ENCODE peak calls at places on chromosomes 2 and 18, in ten cellular contexts. P is thoracic aorta; V is GM23338; A is brain microvascular endothelial cell; W is endodermal cell; K is mammary epithelial cell; Q is IMR-90; X is HCT116; S is CD8-positive, alpha-beta T cell; I is gastrocnemius medialis. D is an unnamed sample.
A peak's percentile ranks its signal among the peaks of the same experiment; 100 is the strongest.

GRCh38 chr2:43269706-43270105 is 43.3 kb upstream of the ZFP36L2 start:
- DNase-seq in S (no peak), Q (peak; percentile 81), P (peak; percentile 61), W (no peak), A (peak; percentile 85), K (no peak), X (no peak), V (no peak), I (peak; percentile 91), D (no peak)

GRCh38 chr2:179082697-179083096 is 32.8 kb upstream of the CCDC141 start:
- DNase-seq in X (no peak), S (no peak), I (no peak), Q (no peak), W (no peak), K (no peak), P (no peak), A (no peak), V (no peak), D (no peak)

GRCh38 chr2:12502759-12503158 is 214.0 kb upstream of the TRIB2 start:
- DNase-seq in P (no peak), X (no peak), Q (peak; percentile 71), A (no peak), K (no peak), S (no peak), V (no peak), W (no peak), I (no peak), D (no peak)

GRCh38 chr18:75375341-75375740 is 52.2 kb downstream of the SMIM21 start:
- DNase-seq in S (no peak), X (no peak), I (no peak), W (no peak), K (no peak), P (no peak), V (no peak), Q (no peak), A (no peak), D (no peak)

GRCh38 chr2:95314964-95315611 is 17.9 kb downstream of the KCNIP3 start:
- DNase-seq in S (no peak), K (peak; percentile 62), I (no peak), A (peak; percentile 13), W (peak; percentile 88), X (peak; percentile 32), P (no peak), Q (peak; percentile 7), V (peak; percentile 81), D (no peak)

GRCh38 chr18:59697236-59697932 is at the start of gene CCBE1:
- DNase-seq in W (peak; percentile 97), X (peak; percentile 29), A (peak; percentile 55), K (peak; percentile 78), I (peak; percentile 18), Q (peak; percentile 71), P (no peak), V (peak; percentile 86), S (no peak), D (no peak)

GRCh38 chr2:68565858-68566257 is 77.5 kb upstream of the PROKR1 start:
- DNase-seq in V (no peak), S (no peak), W (no peak), X (no peak), P (no peak), K (peak; percentile 79), A (peak; percentile 27), Q (peak; percentile 73), I (no peak), D (peak; percentile 25)

GRCh38 chr18:48762836-48763713 is 187.7 kb downstream of the SMAD7 start:
- DNase-seq in W (no peak), A (no peak), K (no peak), X (no peak), V (no peak), S (no peak), Q (no peak), I (peak; percentile 97), P (no peak), D (no peak)

GRCh38 chr2:240925191-240925575 is 19.0 kb downstream of the CROCC2 start:
- DNase-seq in X (no peak), S (no peak), I (peak; percentile 4), P (no peak), K (no peak), V (no peak), A (no peak), Q (no peak), W (no peak), D (no peak)

GRCh38 chr2:71995067-71995665 is 152.5 kb downstream of the CYP26B1 start:
- DNase-seq in X (peak; percentile 27), W (no peak), A (peak; percentile 7), V (peak; percentile 55), P (no peak), S (no peak), K (peak; percentile 8), Q (peak; percentile 5), I (no peak), D (no peak)

DNA sequence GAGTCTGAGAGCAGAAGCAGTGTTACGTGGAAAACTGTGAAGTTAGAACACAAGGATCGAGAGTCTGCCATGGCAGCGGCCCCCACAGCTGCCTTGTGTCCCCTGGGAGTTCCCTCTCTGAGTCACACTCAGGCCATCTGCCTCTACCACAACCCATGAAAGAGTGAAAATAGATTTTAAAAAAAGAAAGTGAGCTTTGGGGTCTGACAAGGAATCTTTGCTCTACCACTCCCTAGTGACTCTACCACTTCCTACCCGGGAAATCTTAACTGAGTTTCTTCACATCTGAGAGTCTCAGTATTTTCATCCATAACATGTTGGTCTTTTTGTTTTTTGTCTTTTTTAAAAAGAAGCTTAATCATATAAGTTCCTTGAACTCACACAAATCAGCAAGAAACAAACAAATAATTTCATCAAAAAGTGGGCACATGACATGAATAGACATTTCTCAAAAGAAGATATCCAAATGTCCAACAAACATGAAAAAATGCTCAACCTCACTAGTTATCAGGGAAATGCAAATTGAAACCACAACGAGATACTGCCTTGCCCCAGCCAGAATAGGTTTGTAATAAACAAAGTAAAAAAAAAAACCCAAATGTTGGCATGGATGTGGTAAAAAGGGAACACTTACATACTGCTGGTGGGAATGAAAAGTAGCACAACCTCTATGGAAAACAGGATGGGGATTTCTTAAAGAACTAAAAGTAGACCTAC is 2.4 kb upstream of the MSGN1 start:
- DNase-seq in S (no peak), W (peak; percentile 10), Q (no peak), X (no peak), K (peak; percentile 42), I (peak; percentile 42), A (peak; percentile 77), P (no peak), V (no peak), D (no peak)
- H3K4me3 ChIP-seq in S (no peak overlapping the region), W (no peak overlapping the region), Q (no peak overlapping the region), X (no peak overlapping the region), K (no peak overlapping the region), I (no peak overlapping the region), A (no peak overlapping the region), P (peak overlapping the region; percentile 23), V (no peak overlapping the region), D (no peak overlapping the region)

GRCh38 chr2:99403524-99403923 is 66.3 kb downstream of the EIF5B start:
- DNase-seq in Q (no peak), I (no peak), K (no peak), V (peak; percentile 80), A (no peak), S (no peak), P (no peak), W (peak; percentile 80), X (no peak), D (no peak)
- TF ChIP-seq CTCF in Q (no peak), I (no peak), K (no peak), V (peak; percentile 48), A (no peak), S (no peak), P (no peak), W (peak; percentile 73), X (no peak), D (peak; percentile 30)

DNA sequence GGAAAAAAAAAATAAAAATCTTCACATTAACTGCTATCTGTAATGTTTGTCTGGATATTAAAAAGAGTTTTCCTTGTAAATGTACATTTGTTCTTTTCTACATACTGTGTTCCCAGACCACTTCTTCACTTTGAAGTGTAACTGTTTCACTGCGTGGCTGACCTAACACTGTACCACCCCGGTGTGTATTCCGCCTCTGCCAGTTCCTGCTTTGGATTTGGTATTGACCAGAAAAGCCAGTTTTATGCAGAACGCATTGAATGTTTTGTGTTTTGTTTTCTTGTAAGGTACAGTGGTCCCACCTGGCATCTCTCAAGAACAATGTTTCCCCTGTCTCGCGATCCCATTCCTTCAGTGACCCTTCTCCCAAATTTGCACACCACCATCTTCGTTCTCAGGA is 128.2 kb upstream of the IL1R2 start:
- DNase-seq in X (no peak), I (no peak), K (no peak), P (no peak), V (no peak), S (no peak), Q (no peak), A (no peak), W (no peak), D (no peak)
- H3K36me3 ChIP-seq in X (peaks cover 14% of the 10 kb centered on the region), I (peaks cover 82% of the 10 kb centered on the region), K (peaks cover 61% of the 10 kb centered on the region), P (peaks cover 54% of the 10 kb centered on the region), V (peaks cover 47% of the 10 kb centered on the region), S (peaks cover 67% of the 10 kb centered on the region), Q (peaks cover 52% of the 10 kb centered on the region), A (peaks cover 73% of the 10 kb centered on the region), W (peaks cover 87% of the 10 kb centered on the region), D (peaks cover 5% of the 10 kb centered on the region)

GRCh38 chr2:112690853-112691390 is 29.9 kb upstream of the NT5DC4 start:
- DNase-seq in A (peak; percentile 50), V (peak; percentile 70), K (peak; percentile 76), S (peak; percentile 35), W (peak; percentile 84), Q (peak; percentile 59), X (peak; percentile 56), P (no peak), I (peak; percentile 56), D (no peak)
- H3K4me3 ChIP-seq in A (no peak overlapping the region), V (no peak overlapping the region), K (no peak overlapping the region), S (no peak overlapping the region), W (no peak overlapping the region), Q (no peak overlapping the region), X (peak overlapping the region; percentile 16), P (peak overlapping the region; percentile 55), I (no peak overlapping the region), D (no peak overlapping the region)

GRCh38 chr2:64595397-64596160 is 58.1 kb downstream of the SERTAD2 start:
- DNase-seq in K (no peak), P (no peak), S (no peak), I (no peak), V (peak; percentile 65), A (no peak), X (peak; percentile 27), Q (peak; percentile 17), W (no peak), D (no peak)
- TF ChIP-seq CTCF in K (peak; percentile 40), P (no peak), S (no peak), I (peak; percentile 19), V (peak; percentile 79), A (peak; percentile 54), X (peak; percentile 52), Q (peak; percentile 49), W (peak; percentile 66), D (peak; percentile 19)

DNA sequence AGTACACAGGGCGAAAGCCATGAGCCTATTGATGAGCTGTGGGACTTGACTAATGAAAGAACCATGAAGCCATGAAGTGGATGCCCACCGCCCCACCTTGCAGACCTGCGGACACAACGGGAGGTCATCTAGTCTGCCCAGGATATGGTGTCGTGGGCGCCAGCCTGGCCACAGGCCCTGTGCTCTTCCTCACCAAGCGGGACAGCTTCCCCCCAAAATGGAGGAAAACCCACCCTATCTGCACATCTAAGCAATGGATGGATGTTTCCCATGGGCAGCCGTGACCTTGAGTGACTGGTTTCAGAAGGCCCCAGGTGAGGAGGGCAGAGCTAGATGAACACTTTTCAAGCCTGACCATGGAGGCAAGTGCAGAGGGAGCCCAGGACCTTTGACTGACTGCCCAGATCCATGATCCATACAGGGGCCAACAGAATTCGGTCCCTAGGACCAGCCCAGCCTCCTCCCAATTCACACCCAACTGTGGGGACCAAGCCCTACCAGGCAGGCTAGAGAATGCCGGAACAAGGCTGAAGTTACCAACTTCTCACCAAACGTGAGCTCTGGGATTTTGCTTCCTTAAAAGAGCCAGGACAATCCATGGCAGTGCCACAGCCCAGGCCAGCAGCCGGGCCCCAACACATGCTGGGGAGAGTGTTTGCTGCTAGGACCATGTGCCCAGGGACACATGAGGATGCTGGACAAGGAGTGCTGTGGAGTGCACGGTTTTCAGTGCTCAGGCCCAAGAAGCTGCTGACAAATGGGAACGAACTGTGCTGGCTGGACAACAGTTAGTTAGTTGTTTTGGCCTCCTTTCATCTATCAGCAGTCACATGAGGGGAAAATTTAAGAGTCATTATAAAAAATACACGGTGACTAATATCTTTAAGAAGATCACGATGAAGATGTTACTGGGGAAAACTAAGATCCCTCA is 249.4 kb downstream of the HDAC4 start:
- DNase-seq in W (peak; percentile 17), V (no peak), S (no peak), Q (no peak), X (no peak), I (peak; percentile 81), P (no peak), A (no peak), K (no peak), D (no peak)
- H3K36me3 ChIP-seq in W (peaks cover 6% of the 10 kb centered on the region), V (no peaks in the 10 kb centered on the region), S (peaks cover 36% of the 10 kb centered on the region), Q (peaks cover 61% of the 10 kb centered on the region), X (peaks cover 8% of the 10 kb centered on the region), I (peaks cover 43% of the 10 kb centered on the region), P (peaks cover 22% of the 10 kb centered on the region), A (no peaks in the 10 kb centered on the region), K (no peaks in the 10 kb centered on the region), D (peaks cover 1% of the 10 kb centered on the region)

D was measured in kidney epithelial cell.